ENCODE peak calls at places on chromosome 16, in seven cellular contexts. W, H, Y, X, A, K and C are unnamed samples.

GRCh38 chr16:79571753-79572544 is 28.6 kb downstream of the MAF start:
- DNase-seq in W (no peak), H (no peak), Y (no peak), X (no peak), A (no peak), K (no peak), C (no peak)

GRCh38 chr16:6483634-6484033 is 849.0 kb upstream of the RBFOX1 start:
- DNase-seq in W (no peak), H (no peak), Y (no peak), X (no peak), A (no peak), K (no peak), C (no peak)

GRCh38 chr16:54287758-54288591 is 1.4 kb upstream of the IRX3 start:
- DNase-seq in W (no peak), H (no peak), Y (no peak), X (no peak), A (peak), K (no peak), C (no peak)

GRCh38 chr16:23101012-23101550 is 48.2 kb downstream of the USP31 start:
- DNase-seq in W (no peak), H (no peak), Y (no peak), X (peak), A (no peak), K (no peak), C (no peak)

GRCh38 chr16:28876973-28877641 is 1.2 kb upstream of the ATP2A1 start:
- DNase-seq in W (no peak), H (no peak), Y (no peak), X (no peak), A (no peak), K (no peak), C (peak)

GRCh38 chr16:27791404-27791719 is 241.4 kb downstream of the KATNIP start:
- DNase-seq in W (no peak), H (no peak), Y (no peak), X (no peak), A (no peak), K (no peak), C (no peak)

GRCh38 chr16:7597677-7598076 is 265.0 kb downstream of the RBFOX1 start:
- DNase-seq in W (no peak), H (no peak), Y (no peak), X (peak), A (no peak), K (no peak), C (no peak)

GRCh38 chr16:89449726-89450335 is 40.5 kb downstream of the ANKRD11 start:
- DNase-seq in W (no peak), H (no peak), Y (no peak), X (peak), A (no peak), K (no peak), C (no peak)

GRCh38 chr16:10280262-10281170 is 98.3 kb upstream of the GRIN2A start:
- DNase-seq in W (no peak), H (no peak), Y (no peak), X (no peak), A (no peak), K (no peak), C (no peak)

GRCh38 chr16:81163671-81164070 is 67.5 kb upstream of the GCSH start:
- DNase-seq in W (no peak), H (no peak), Y (no peak), X (no peak), A (no peak), K (no peak), C (no peak)

GRCh38 chr16:29862383-29862883 is 593 bp downstream of the CDIPT start:
- DNase-seq in W (no peak), H (no peak), Y (no peak), X (no peak), A (peak), K (peak), C (no peak)

GRCh38 chr16:47887496-47887895 is 268.3 kb downstream of the ABCC12 start:
- DNase-seq in W (no peak), H (no peak), Y (no peak), X (peak), A (no peak), K (peak), C (no peak)

GRCh38 chr16:56321571-56321970 is 103.8 kb downstream of the AMFR start:
- DNase-seq in W (no peak), H (no peak), Y (no peak), X (no peak), A (no peak), K (no peak), C (no peak)

GRCh38 chr16:81553080-81553813 is 108.6 kb downstream of the CMIP start:
- DNase-seq in W (no peak), H (no peak), Y (no peak), X (peak), A (no peak), K (no peak), C (no peak)

GRCh38 chr16:19307587-19308241 is 22.2 kb downstream of the CLEC19A start:
- DNase-seq in W (no peak), H (no peak), Y (no peak), X (no peak), A (no peak), K (no peak), C (peak)

GRCh38 chr16:4380131-4381063 is 8.7 kb downstream of the VASN start:
- DNase-seq in W (no peak), H (no peak), Y (no peak), X (no peak), A (peak), K (no peak), C (no peak)

GRCh38 chr16:14302399-14303181 is 231.5 kb downstream of the MRTFB start:
- DNase-seq in W (peak), H (no peak), Y (peak), X (no peak), A (peak), K (peak), C (peak)

GRCh38 chr16:89108412-89108811 is 14.8 kb downstream of the ACSF3 start:
- DNase-seq in W (no peak), H (no peak), Y (no peak), X (no peak), A (peak), K (no peak), C (no peak)

GRCh38 chr16:75074920-75075687 is 41.5 kb downstream of the LDHD start:
- DNase-seq in W (no peak), H (peak), Y (peak), X (no peak), A (peak), K (no peak), C (peak)

GRCh38 chr16:86951831-86952598 is 365.2 kb downstream of the C16orf95 start:
- DNase-seq in W (no peak), H (no peak), Y (no peak), X (peak), A (peak), K (peak), C (no peak)

GRCh38 chr16:29903579-29903978 is 3.3 kb downstream of the ASPHD1 start:
- DNase-seq in W (no peak), H (no peak), Y (no peak), X (no peak), A (no peak), K (no peak), C (no peak)

GRCh38 chr16:4409081-4409932 is 7.1 kb downstream of the CORO7 start:
- DNase-seq in W (no peak), H (no peak), Y (no peak), X (no peak), A (peak), K (peak), C (peak)

GRCh38 chr16:75821117-75821516 is 94.8 kb upstream of the CPHXL start:
- DNase-seq in W (no peak), H (no peak), Y (no peak), X (no peak), A (no peak), K (no peak), C (no peak)

GRCh38 chr16:75248142-75248535 is 3.3 kb downstream of the BCAR1 start:
- DNase-seq in W (peak), H (no peak), Y (no peak), X (no peak), A (no peak), K (no peak), C (no peak)

GRCh38 chr16:24036614-24037013 is 200.8 kb downstream of the PRKCB start:
- DNase-seq in W (no peak), H (no peak), Y (peak), X (peak), A (no peak), K (peak), C (peak)

GRCh38 chr16:25614836-25615235 is 76.9 kb upstream of the HS3ST4 start:
- DNase-seq in W (no peak), H (no peak), Y (no peak), X (no peak), A (no peak), K (no peak), C (no peak)

GRCh38 chr16:30929167-30929566 is 5.8 kb downstream of the FBXL19 start:
- DNase-seq in W (no peak), H (no peak), Y (no peak), X (no peak), A (no peak), K (no peak), C (peak)

GRCh38 chr16:75279277-75279676 is 27.9 kb upstream of the BCAR1 start:
- DNase-seq in W (no peak), H (no peak), Y (no peak), X (no peak), A (no peak), K (no peak), C (no peak)

GRCh38 chr16:69916445-69916844 is 34.7 kb upstream of the CLEC18A start:
- DNase-seq in W (no peak), H (no peak), Y (no peak), X (no peak), A (no peak), K (no peak), C (no peak)

GRCh38 chr16:24991349-24991748 is 23.8 kb downstream of the ARHGAP17 start:
- DNase-seq in W (no peak), H (no peak), Y (no peak), X (no peak), A (no peak), K (no peak), C (no peak)

GRCh38 chr16:51151435-51151950 is 423 bp upstream of the SALL1 start:
- DNase-seq in W (peak), H (no peak), Y (no peak), X (no peak), A (peak), K (peak), C (no peak)

GRCh38 chr16:81716478-81717210 is 62.4 kb upstream of the PLCG2 start:
- DNase-seq in W (no peak), H (peak), Y (no peak), X (no peak), A (no peak), K (no peak), C (peak)

GRCh38 chr16:85553436-85554113 is 59.5 kb upstream of the GSE1 start:
- DNase-seq in W (peak), H (no peak), Y (peak), X (no peak), A (peak), K (peak), C (peak)

GRCh38 chr16:86962259-86962658 is 354.9 kb downstream of the C16orf95 start:
- DNase-seq in W (no peak), H (no peak), Y (no peak), X (no peak), A (no peak), K (no peak), C (no peak)

GRCh38 chr16:85899444-85899843 is 482 bp downstream of the IRF8 start:
- DNase-seq in W (no peak), H (no peak), Y (no peak), X (no peak), A (no peak), K (no peak), C (no peak)

GRCh38 chr16:73483934-73484712 is 436.2 kb upstream of the ZFHX3 start:
- DNase-seq in W (no peak), H (no peak), Y (no peak), X (no peak), A (no peak), K (no peak), C (no peak)